ENCODE peak calls at places on chromosomes 6 and 20, in ten cellular contexts. W is AG10803; G is RWPE1; P is CD4-positive, alpha-beta T cell; T is ovary; L is GM23338; Z is PC-3; K is HCT116; M is thyroid gland; Y is right lobe of liver. O is an unnamed sample.

GRCh38 chr6:5681480-5681879 is 325.2 kb downstream of the NRN1 start:
- DNase-seq in W (no peak), G (no peak), P (no peak), T (no peak), L (no peak), Z (no peak), K (no peak), M (no peak), Y (no peak), O (no peak)

GRCh38 chr6:134740473-134741192 is 209.3 kb downstream of the ALDH8A1 start:
- DNase-seq in W (peak), G (peak), P (no peak), T (no peak), L (no peak), Z (no peak), K (no peak), M (no peak), Y (no peak), O (peak)

GRCh38 chr6:39792501-39793450 is 600 bp downstream of the DAAM2 start:
- DNase-seq in W (peak), G (no peak), P (no peak), T (peak), L (peak), Z (no peak), K (no peak), M (peak), Y (no peak), O (no peak)

GRCh38 chr20:6600336-6600735 is 167.2 kb upstream of the BMP2 start:
- DNase-seq in W (no peak), G (no peak), P (no peak), T (no peak), L (no peak), Z (no peak), K (no peak), M (no peak), Y (no peak), O (no peak)

GRCh38 chr20:33481431-33481941 is 8.4 kb upstream of the CBFA2T2 start:
- DNase-seq in W (no peak), G (no peak), P (no peak), T (no peak), L (no peak), Z (no peak), K (no peak), M (no peak), Y (no peak), O (no peak)

GRCh38 chr6:2715737-2716136 is 35.0 kb downstream of the MYLK4 start:
- DNase-seq in W (no peak), G (no peak), P (no peak), T (no peak), L (no peak), Z (no peak), K (no peak), M (no peak), Y (no peak), O (no peak)

GRCh38 chr6:127737768-127738167 is 160.8 kb downstream of the C6orf58 start:
- DNase-seq in W (no peak), G (peak), P (no peak), T (no peak), L (no peak), Z (no peak), K (no peak), M (no peak), Y (no peak), O (peak)

GRCh38 chr6:120990866-120991265 is 343.4 kb downstream of the TBC1D32 start:
- DNase-seq in W (no peak), G (no peak), P (no peak), T (no peak), L (no peak), Z (no peak), K (no peak), M (no peak), Y (no peak), O (no peak)

GRCh38 chr20:58433759-58434158 is 44.7 kb downstream of the VAPB start:
- DNase-seq in W (peak), G (peak), P (no peak), T (peak), L (no peak), Z (peak), K (no peak), M (no peak), Y (no peak), O (peak)

GRCh38 chr6:1952726-1953360 is 292.6 kb downstream of the GMDS start:
- DNase-seq in W (peak), G (peak), P (no peak), T (no peak), L (no peak), Z (peak), K (peak), M (no peak), Y (no peak), O (peak)

GRCh38 chr6:98880486-98880885 is 46.1 kb downstream of the POU3F2 start:
- DNase-seq in W (no peak), G (no peak), P (no peak), T (no peak), L (no peak), Z (no peak), K (no peak), M (no peak), Y (no peak), O (no peak)
- TF ChIP-seq CTCF in W (no peak), G (no peak), P (no peak), T (no peak), L (no peak), Z (no peak), K (no peak), M (no peak), Y (no peak), O (no peak)

GRCh38 chr6:18342223-18342622 is 44.9 kb upstream of the RNF144B start:
- DNase-seq in W (no peak), G (peak), P (no peak), T (no peak), L (no peak), Z (no peak), K (no peak), M (no peak), Y (no peak), O (peak)

GRCh38 chr6:18343741-18344140 is 43.4 kb upstream of the RNF144B start:
- DNase-seq in W (peak), G (peak), P (no peak), T (no peak), L (no peak), Z (peak), K (no peak), M (no peak), Y (no peak), O (peak)

GRCh38 chr6:18339599-18339998 is 47.6 kb upstream of the RNF144B start:
- DNase-seq in W (no peak), G (no peak), P (no peak), T (no peak), L (no peak), Z (no peak), K (no peak), M (no peak), Y (no peak), O (no peak)

GRCh38 chr6:18335948-18336347 is 51.2 kb upstream of the RNF144B start:
- DNase-seq in W (no peak), G (no peak), P (no peak), T (no peak), L (no peak), Z (no peak), K (no peak), M (no peak), Y (no peak), O (no peak)

DNA sequence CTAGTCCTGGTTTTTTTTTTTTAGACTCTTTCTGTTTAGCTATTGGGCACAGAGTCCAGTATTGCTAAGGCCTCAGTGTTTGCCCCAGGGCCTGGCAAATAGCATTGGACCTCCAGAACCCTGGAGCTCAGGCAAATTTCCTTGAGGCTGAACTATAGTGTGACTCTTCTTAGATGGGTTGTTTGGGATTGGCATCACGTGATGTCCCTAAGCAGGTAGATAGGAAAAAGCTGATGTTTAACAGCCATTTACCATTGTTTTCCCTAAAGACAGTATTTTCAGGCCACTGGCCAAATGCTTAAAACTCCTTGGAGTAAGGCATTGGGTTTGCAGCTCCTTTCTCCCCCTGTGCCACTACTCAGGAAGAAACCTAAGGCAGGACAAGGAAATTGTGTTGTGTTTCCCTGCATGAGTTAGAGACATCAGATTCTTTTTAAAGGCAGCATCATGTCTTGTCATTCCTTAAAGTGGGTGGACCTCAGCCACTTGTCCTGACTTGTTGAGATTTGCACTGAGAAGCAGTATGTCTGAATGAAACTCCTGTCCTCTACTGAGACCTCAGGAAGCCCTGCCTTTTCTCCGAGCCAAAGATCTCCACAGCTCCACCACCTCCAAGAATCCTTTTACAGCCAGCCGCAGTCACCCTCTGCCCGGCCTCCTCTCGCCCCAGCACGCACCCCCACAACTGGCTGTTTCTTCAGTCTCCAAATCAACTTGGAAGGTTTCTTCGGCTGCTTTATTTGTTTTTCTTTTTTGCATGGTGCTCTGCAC is 46.2 kb upstream of the RNF144B start:
- DNase-seq in W (no peak), G (peak), P (no peak), T (no peak), L (no peak), Z (no peak), K (no peak), M (peak), Y (no peak), O (peak)
- TF ChIP-seq CTCF in W (no peak), G (no peak), P (no peak), T (no peak), L (no peak), Z (no peak), K (no peak), M (no peak), Y (no peak), O (no peak)

GRCh38 chr6:105400501-105400900 is 2.4 kb downstream of the PREP start:
- DNase-seq in W (no peak), G (no peak), P (no peak), T (no peak), L (peak), Z (no peak), K (no peak), M (no peak), Y (no peak), O (no peak)

GRCh38 chr6:105398859-105399258 is 4.0 kb downstream of the PREP start:
- DNase-seq in W (no peak), G (no peak), P (no peak), T (no peak), L (no peak), Z (no peak), K (no peak), M (no peak), Y (no peak), O (no peak)

GRCh38 chr6:105402090-105402980 is 547 bp downstream of the PREP start:
- DNase-seq in W (peak), G (peak), P (peak), T (no peak), L (peak), Z (peak), K (no peak), M (no peak), Y (peak), O (peak)

GRCh38 chr6:105401247-105402089 is 1.4 kb downstream of the PREP start:
- DNase-seq in W (peak), G (no peak), P (no peak), T (no peak), L (no peak), Z (no peak), K (no peak), M (no peak), Y (no peak), O (peak)

GRCh38 chr6:105402981-105403935 is at the start of gene PREP:
- DNase-seq in W (peak), G (peak), P (peak), T (peak), L (peak), Z (peak), K (peak), M (peak), Y (peak), O (peak)
- TF ChIP-seq CTCF in W (peak), G (peak), P (peak), T (peak), L (peak), Z (peak), K (peak), M (peak), Y (peak), O (peak)

GRCh38 chr6:34274129-34274528 is 25.3 kb upstream of the SMIM29 start:
- DNase-seq in W (no peak), G (no peak), P (no peak), T (no peak), L (no peak), Z (no peak), K (no peak), M (no peak), Y (no peak), O (no peak)

GRCh38 chr6:34276191-34276590 is 27.4 kb upstream of the SMIM29 start:
- DNase-seq in W (no peak), G (no peak), P (no peak), T (no peak), L (no peak), Z (no peak), K (no peak), M (no peak), Y (no peak), O (no peak)

GRCh38 chr6:34273242-34273805 is 24.5 kb upstream of the SMIM29 start:
- DNase-seq in W (peak), G (no peak), P (no peak), T (no peak), L (no peak), Z (no peak), K (no peak), M (peak), Y (peak), O (no peak)

GRCh38 chr6:34275128-34275804 is 26.5 kb upstream of the SMIM29 start:
- DNase-seq in W (no peak), G (no peak), P (no peak), T (no peak), L (no peak), Z (no peak), K (no peak), M (no peak), Y (no peak), O (no peak)

DNA sequence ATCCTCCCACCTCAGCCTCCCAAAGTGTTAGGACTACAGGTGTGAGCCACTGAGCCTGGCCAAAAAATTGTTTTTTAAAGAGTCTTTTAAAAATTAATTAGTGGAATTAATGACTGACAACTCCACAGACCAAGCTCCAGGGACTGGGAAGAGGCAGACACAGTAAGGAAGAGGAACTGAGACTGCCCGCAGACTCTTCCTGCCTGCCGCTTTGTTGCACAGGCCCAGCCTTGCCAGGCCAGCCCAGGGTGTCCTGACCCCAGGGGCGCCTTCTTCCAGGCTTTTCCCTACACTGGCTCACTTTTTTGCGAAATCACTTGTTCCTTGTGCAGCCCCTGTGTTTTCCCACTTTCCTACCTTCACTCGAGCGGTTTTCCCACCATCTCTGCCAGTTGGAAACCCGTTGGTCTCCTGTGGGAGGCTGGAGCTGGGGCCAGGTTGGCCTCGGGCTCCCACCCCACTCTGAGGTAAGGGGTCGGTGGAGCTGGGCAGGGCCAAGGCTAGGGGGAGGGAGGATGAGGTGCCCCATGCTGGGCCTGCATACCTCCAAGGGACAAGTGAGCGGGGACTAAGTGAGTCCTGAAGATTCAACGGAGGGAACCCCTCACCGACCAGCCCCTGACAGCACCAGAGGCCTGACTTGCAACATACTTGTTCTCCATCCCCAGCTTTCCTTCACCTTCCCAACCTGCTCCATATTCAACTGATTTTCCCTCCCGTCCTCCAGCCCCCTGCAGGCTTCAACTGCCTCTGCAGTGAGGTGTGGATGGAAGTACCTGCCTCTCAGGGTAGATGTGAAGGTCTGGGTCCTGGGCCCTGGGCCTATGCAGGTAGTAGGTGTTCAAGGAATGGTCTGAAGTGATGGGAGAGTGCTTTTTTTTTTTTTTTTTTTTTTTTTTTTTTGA is 23.5 kb upstream of the SMIM29 start:
- DNase-seq in W (no peak), G (no peak), P (no peak), T (no peak), L (peak), Z (no peak), K (no peak), M (no peak), Y (no peak), O (no peak)
- TF ChIP-seq CTCF in W (no peak), G (no peak), P (no peak), T (no peak), L (peak), Z (peak), K (no peak), M (no peak), Y (no peak), O (no peak)

O was measured in MCF 10A.